ENCODE peak calls at places on chromosomes 6 and 20, in nine cellular contexts. Q is activated naive CD4-positive, alpha-beta T cell; I is mesenchymal stem cell; U is T-helper 1 cell; T is stimulated activated CD4-positive, alpha-beta T cell treated with anti-CD3 and anti-CD28 coated beads, Interleukin-4, amount 100 ng/mL, for 4 hours; P is coronary artery; S is nephron progenitor cell; W is NCI-H748 treated with DMSO at 0.1 percent for 48 hours; C is LHCN-M2. V is an unnamed sample.

GRCh38 chr20:46129955-46130481 is 11.9 kb downstream of the CD40 start:
- DNase-seq in Q (no peak), I (peak; percentile 3), U (no peak), T (no peak), P (no peak), S (no peak), W (no peak), C (no peak), V (no peak)

GRCh38 chr6:692356-692851 is 535 bp downstream of the EXOC2 start:
- DNase-seq in Q (peak; percentile 18), I (peak; percentile 61), U (peak; percentile 78), T (peak; percentile 82), P (no peak), S (peak; percentile 57), W (peak; percentile 68), C (peak; percentile 46), V (no peak)

GRCh38 chr6:148935705-148936306 is 189.0 kb downstream of the UST start:
- DNase-seq in Q (no peak), I (peak; percentile 75), U (no peak), T (no peak), P (no peak), S (no peak), W (no peak), C (peak; percentile 85), V (no peak)

GRCh38 chr6:82385546-82385945 is 21.9 kb downstream of the TPBG start:
- DNase-seq in Q (no peak), I (no peak), U (no peak), T (no peak), P (no peak), S (no peak), W (no peak), C (no peak), V (no peak)

GRCh38 chr6:113306552-113307145 is 550.5 kb upstream of the MARCKS start:
- DNase-seq in Q (peak; percentile 6), I (peak; percentile 17), U (no peak), T (no peak), P (no peak), S (peak; percentile 50), W (no peak), C (no peak), V (no peak)

GRCh38 chr6:75334266-75335040 is 49.9 kb upstream of the TMEM30A start:
- DNase-seq in Q (no peak), I (peak; percentile 75), U (no peak), T (no peak), P (no peak), S (peak; percentile 18), W (no peak), C (peak; percentile 22), V (no peak)

GRCh38 chr6:127276336-127276735 is 9.7 kb downstream of the RNF146 start:
- DNase-seq in Q (no peak), I (no peak), U (no peak), T (no peak), P (no peak), S (no peak), W (no peak), C (no peak), V (no peak)

GRCh38 chr6:137543114-137543513 is 48.9 kb upstream of the OLIG3 start:
- DNase-seq in Q (no peak), I (no peak), U (no peak), T (no peak), P (no peak), S (no peak), W (no peak), C (no peak), V (no peak)

GRCh38 chr20:23369424-23369823 is 7.4 kb downstream of the GZF1 start:
- DNase-seq in Q (no peak), I (no peak), U (no peak), T (no peak), P (no peak), S (no peak), W (no peak), C (no peak), V (no peak)

GRCh38 chr6:11889574-11889973 is 111.0 kb upstream of the ADTRP start:
- DNase-seq in Q (no peak), I (no peak), U (no peak), T (no peak), P (no peak), S (no peak), W (no peak), C (no peak), V (no peak)

GRCh38 chr6:104256547-104257144 is 603.1 kb downstream of the HACE1 start:
- DNase-seq in Q (no peak), I (no peak), U (no peak), T (no peak), P (no peak), S (no peak), W (no peak), C (no peak), V (no peak)

GRCh38 chr6:56954389-56955170 is at the start of gene BEND6:
- DNase-seq in Q (peak; percentile 7), I (peak; percentile 86), U (peak; percentile 15), T (peak; percentile 56), P (peak; percentile 76), S (peak; percentile 78), W (no peak), C (peak; percentile 78), V (peak; percentile 65)

GRCh38 chr6:134523903-134524302 is 206.0 kb upstream of the SGK1 start:
- DNase-seq in Q (no peak), I (no peak), U (no peak), T (no peak), P (no peak), S (no peak), W (no peak), C (no peak), V (no peak)

GRCh38 chr6:157432861-157433260 is 51.9 kb downstream of the ZDHHC14 start:
- DNase-seq in Q (no peak), I (no peak), U (no peak), T (no peak), P (no peak), S (no peak), W (no peak), C (no peak), V (no peak)